ENCODE peak calls at places on chromosomes 5 and 9, in six cellular contexts. D is psoas muscle, C is pancreas, I is cardiac muscle cell, M is mesendoderm, T is A549. U is an unnamed sample.

GRCh38 chr9:5815421-5815820 is 17.5 kb downstream of the ERMP1 start:
- DNase-seq in T (no peak), I (no peak), M (no peak), D (no peak), C (no peak), U (no peak)

GRCh38 chr5:104049752-104050151 is 487.2 kb upstream of the NUDT12 start:
- DNase-seq in C (no peak), D (no peak), T (no peak), M (no peak), I (no peak), U (no peak)

GRCh38 chr5:154603978-154604679 is 126.1 kb upstream of the HAND1 start:
- DNase-seq in I (peak), T (no peak), C (no peak), D (no peak), M (peak), U (no peak)

GRCh38 chr9:18678846-18679245 is 204.9 kb downstream of the ADAMTSL1 start:
- DNase-seq in M (no peak), C (no peak), D (no peak), T (no peak), I (no peak), U (no peak)

GRCh38 chr5:151531581-151531980 is 59.5 kb downstream of the FAT2 start:
- DNase-seq in C (peak), M (no peak), I (no peak), D (no peak), T (no peak), U (no peak)

GRCh38 chr5:132110195-132110594 is 36.6 kb downstream of the CSF2 start:
- DNase-seq in I (no peak), M (no peak), T (no peak), D (no peak), C (no peak), U (no peak)

GRCh38 chr5:155926011-155926410 is 401.0 kb upstream of the SGCD start:
- DNase-seq in T (no peak), D (no peak), M (no peak), I (no peak), C (no peak), U (no peak)

GRCh38 chr5:169631360-169631759 is 5.7 kb upstream of the DOCK2 start:
- DNase-seq in I (no peak), D (no peak), T (no peak), M (no peak), C (no peak), U (no peak)

GRCh38 chr9:36956908-36957307 is 77.2 kb downstream of the PAX5 start:
- DNase-seq in C (no peak), I (no peak), D (no peak), M (peak), T (no peak), U (no peak)

GRCh38 chr9:35340046-35340445 is 149.9 kb upstream of the RUSC2 start:
- DNase-seq in I (no peak), C (no peak), T (no peak), M (no peak), D (no peak), U (no peak)

GRCh38 chr5:14263700-14264099 is 120.6 kb downstream of the TRIO start:
- DNase-seq in D (no peak), I (no peak), T (no peak), C (no peak), M (no peak), U (no peak)

GRCh38 chr5:33969572-33970452 is 14.7 kb downstream of the SLC45A2 start:
- DNase-seq in D (no peak), M (peak), I (peak), T (peak), C (no peak), U (peak)

GRCh38 chr5:137575211-137575610 is 76.1 kb upstream of the SPOCK1 start:
- DNase-seq in D (no peak), T (no peak), I (no peak), M (no peak), C (no peak), U (no peak)

GRCh38 chr9:87269777-87270176 is 227.9 kb upstream of the DAPK1 start:
- DNase-seq in C (no peak), T (no peak), D (no peak), M (no peak), I (no peak), U (no peak)

GRCh38 chr5:140345919-140346347 is 470 bp downstream of the HBEGF start:
- DNase-seq in C (peak), T (peak), I (peak), M (peak), D (peak), U (peak)

GRCh38 chr9:95001720-95002119 is 275.2 kb downstream of the AOPEP start:
- DNase-seq in C (no peak), I (no peak), T (no peak), D (no peak), M (no peak), U (no peak)

GRCh38 chr9:95000821-95001220 is 274.3 kb downstream of the AOPEP start:
- DNase-seq in M (no peak), C (no peak), I (no peak), D (no peak), T (no peak), U (no peak)

GRCh38 chr9:95005276-95006141 is 279.0 kb downstream of the AOPEP start:
- DNase-seq in M (no peak), T (no peak), C (peak), D (no peak), I (no peak), U (no peak)

GRCh38 chr9:95004452-95005275 is 278.2 kb downstream of the AOPEP start:
- DNase-seq in D (peak), I (peak), T (no peak), M (peak), C (peak), U (no peak)

DNA sequence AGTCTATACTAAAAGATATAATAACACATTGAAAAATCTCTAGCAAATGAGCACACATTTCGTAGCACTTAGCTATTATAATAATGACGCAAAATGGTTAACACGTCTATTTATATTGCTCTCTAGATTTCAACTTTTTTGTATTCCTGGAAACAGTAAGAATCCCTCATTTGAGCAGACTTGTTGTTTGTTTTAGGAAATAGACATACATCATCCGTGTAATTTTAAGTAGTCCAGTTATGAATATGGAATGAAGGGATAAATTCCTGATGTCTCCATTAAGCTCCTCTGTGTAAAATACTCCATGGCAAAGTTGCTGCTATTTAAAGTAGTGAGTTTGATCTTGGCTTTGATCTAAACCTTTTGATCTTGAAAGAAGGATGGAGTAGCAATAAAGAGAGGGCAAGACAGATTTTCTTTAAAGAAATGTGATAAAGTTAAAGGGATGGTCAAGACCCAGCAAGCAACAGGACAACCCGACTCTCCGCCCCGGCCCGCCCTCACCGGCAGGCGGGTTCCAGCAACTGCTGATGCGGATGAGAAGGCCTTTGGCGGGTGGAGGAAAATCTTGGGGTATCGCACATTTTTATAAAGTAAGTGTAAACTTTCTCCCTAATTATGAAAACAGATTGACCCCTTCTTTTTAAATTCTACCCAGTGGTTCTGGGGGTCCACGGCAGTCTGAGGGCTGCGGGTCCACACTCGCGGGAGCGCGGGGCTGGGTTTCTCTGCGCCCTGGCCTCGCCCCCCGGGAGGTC is 277.4 kb downstream of the AOPEP start:
- DNase-seq in M (peak), D (peak), C (peak), T (no peak), I (peak), U (no peak)
- H3K27ac ChIP-seq in M (no peak), D (peak), C (peak), T (peak), I (peak), U (no peak)

GRCh38 chr5:125100342-125100741 is 353.9 kb upstream of the ZNF608 start:
- DNase-seq in T (no peak), M (no peak), D (no peak), C (no peak), I (no peak), U (no peak)
- H3K27ac ChIP-seq in T (no peak), M (no peak), D (no peak), C (no peak), I (no peak), U (no peak)

GRCh38 chr5:86833868-86834267 is 216.1 kb downstream of the COX7C start:
- DNase-seq in T (no peak), I (no peak), C (no peak), M (no peak), D (no peak), U (no peak)
- H3K27ac ChIP-seq in T (no peak), I (no peak), C (no peak), M (no peak), D (no peak), U (no peak)

GRCh38 chr9:124346347-124347163 is 68.7 kb downstream of the PSMB7 start:
- DNase-seq in T (no peak), D (no peak), C (no peak), M (no peak), I (no peak), U (no peak)
- H3K27ac ChIP-seq in T (no peak), D (no peak), C (no peak), M (no peak), I (no peak), U (no peak)

GRCh38 chr9:134211811-134212460 is 47.6 kb upstream of the RNU6ATAC start:
- DNase-seq in I (no peak), D (peak), M (no peak), C (peak), T (no peak), U (no peak)

GRCh38 chr9:134209731-134210311 is 45.5 kb upstream of the RNU6ATAC start:
- DNase-seq in T (no peak), M (no peak), I (no peak), C (peak), D (peak), U (no peak)

GRCh38 chr9:134210511-134210907 is 46.1 kb upstream of the RNU6ATAC start:
- DNase-seq in M (no peak), C (peak), D (no peak), I (no peak), T (no peak), U (no peak)

GRCh38 chr9:134212809-134213507 is 48.6 kb upstream of the RNU6ATAC start:
- DNase-seq in T (no peak), C (no peak), M (peak), I (no peak), D (no peak), U (no peak)

GRCh38 chr9:134210908-134211810 is 46.8 kb upstream of the RNU6ATAC start:
- DNase-seq in D (peak), M (no peak), T (no peak), C (peak), I (no peak), U (no peak)
- H3K27ac ChIP-seq in D (peak), M (no peak), T (no peak), C (peak), I (no peak), U (no peak)

GRCh38 chr5:90921428-90921973 is 362.9 kb downstream of the ADGRV1 start:
- DNase-seq in M (no peak), D (no peak), I (no peak), C (no peak), T (no peak), U (no peak)

GRCh38 chr5:90916947-90917800 is 358.6 kb downstream of the ADGRV1 start:
- DNase-seq in D (no peak), I (no peak), M (no peak), T (no peak), C (no peak), U (no peak)

GRCh38 chr5:90915393-90915792 is 356.8 kb downstream of the ADGRV1 start:
- DNase-seq in C (no peak), M (no peak), D (no peak), I (no peak), T (no peak), U (no peak)

GRCh38 chr5:90917928-90918327 is 359.3 kb downstream of the ADGRV1 start:
- DNase-seq in M (no peak), D (no peak), C (no peak), I (no peak), T (no peak), U (no peak)
- H3K27ac ChIP-seq in M (no peak), D (no peak), C (no peak), I (no peak), T (no peak), U (no peak)

GRCh38 chr9:89639961-89640360 is 35.1 kb downstream of the GADD45G start:
- DNase-seq in T (no peak), I (no peak), C (no peak), M (no peak), D (no peak), U (no peak)
- H3K27ac ChIP-seq in T (no peak), I (no peak), C (no peak), M (no peak), D (peak), U (no peak)